ENCODE peak calls at places on chromosomes 3 and 15, in eight cellular contexts. One of them, this sample, is unnamed.
A peak's percentile ranks its signal among the peaks of the same experiment; 100 is the strongest.

GRCh38 chr15:99384992-99385669 is 133.8 kb downstream of the LRRC28 start:
- DNase-seq in neuronal stem cell: no peak
- DNase-seq in stomach: no peak
- DNase-seq in tibial artery: no peak
- DNase-seq in mesendoderm: peak; percentile 16
- DNase-seq in H9: no peak
- DNase-seq in CD4-positive, CD25-positive, alpha-beta regulatory T cell: no peak
- DNase-seq in ascending aorta: no peak
- DNase-seq in this sample: no peak

GRCh38 chr3:12138044-12138443 is 20.7 kb downstream of the TIMP4 start:
- DNase-seq in neuronal stem cell: peak; percentile 18
- DNase-seq in stomach: peak; percentile 33
- DNase-seq in tibial artery: no peak
- DNase-seq in mesendoderm: peak; percentile 41
- DNase-seq in H9: peak; percentile 44
- DNase-seq in CD4-positive, CD25-positive, alpha-beta regulatory T cell: peak; percentile 16
- DNase-seq in ascending aorta: no peak
- DNase-seq in this sample: no peak

GRCh38 chr3:133441867-133442270 is 42.0 kb downstream of the BFSP2 start:
- DNase-seq in neuronal stem cell: no peak
- DNase-seq in stomach: no peak
- DNase-seq in tibial artery: no peak
- DNase-seq in mesendoderm: no peak
- DNase-seq in H9: no peak
- DNase-seq in CD4-positive, CD25-positive, alpha-beta regulatory T cell: peak; percentile 81
- DNase-seq in ascending aorta: no peak
- DNase-seq in this sample: no peak

GRCh38 chr15:61748529-61748928 is 311.7 kb downstream of the VPS13C start:
- DNase-seq in neuronal stem cell: no peak
- DNase-seq in stomach: no peak
- DNase-seq in tibial artery: no peak
- DNase-seq in mesendoderm: no peak
- DNase-seq in H9: no peak
- DNase-seq in CD4-positive, CD25-positive, alpha-beta regulatory T cell: no peak
- DNase-seq in ascending aorta: no peak
- DNase-seq in this sample: no peak

GRCh38 chr3:61896251-61896650 is 334.9 kb downstream of the PTPRG start:
- DNase-seq in neuronal stem cell: no peak
- DNase-seq in stomach: no peak
- DNase-seq in tibial artery: no peak
- DNase-seq in mesendoderm: no peak
- DNase-seq in H9: no peak
- DNase-seq in CD4-positive, CD25-positive, alpha-beta regulatory T cell: no peak
- DNase-seq in ascending aorta: no peak
- DNase-seq in this sample: no peak

GRCh38 chr3:127759826-127760225 is 62.5 kb downstream of the MGLL start:
- DNase-seq in neuronal stem cell: no peak
- DNase-seq in stomach: no peak
- DNase-seq in tibial artery: no peak
- DNase-seq in mesendoderm: no peak
- DNase-seq in H9: no peak
- DNase-seq in CD4-positive, CD25-positive, alpha-beta regulatory T cell: no peak
- DNase-seq in ascending aorta: no peak
- DNase-seq in this sample: no peak

GRCh38 chr15:33516563-33516962 is 205.8 kb downstream of the RYR3 start:
- DNase-seq in neuronal stem cell: no peak
- DNase-seq in stomach: no peak
- DNase-seq in tibial artery: no peak
- DNase-seq in mesendoderm: no peak
- DNase-seq in H9: no peak
- DNase-seq in CD4-positive, CD25-positive, alpha-beta regulatory T cell: no peak
- DNase-seq in ascending aorta: no peak
- DNase-seq in this sample: no peak

GRCh38 chr3:125039041-125039896 is 16.5 kb downstream of the HEG1 start:
- DNase-seq in neuronal stem cell: peak; percentile 79
- DNase-seq in stomach: no peak
- DNase-seq in tibial artery: no peak
- DNase-seq in mesendoderm: peak; percentile 84
- DNase-seq in H9: no peak
- DNase-seq in CD4-positive, CD25-positive, alpha-beta regulatory T cell: no peak
- DNase-seq in ascending aorta: no peak
- DNase-seq in this sample: peak; percentile 58

GRCh38 chr3:149472393-149472792 is 2.1 kb upstream of the TM4SF4 start:
- DNase-seq in neuronal stem cell: no peak
- DNase-seq in stomach: no peak
- DNase-seq in tibial artery: no peak
- DNase-seq in mesendoderm: no peak
- DNase-seq in H9: no peak
- DNase-seq in CD4-positive, CD25-positive, alpha-beta regulatory T cell: no peak
- DNase-seq in ascending aorta: no peak
- DNase-seq in this sample: no peak

GRCh38 chr15:41507820-41508290 is 5.8 kb downstream of the LTK start:
- DNase-seq in neuronal stem cell: no peak
- DNase-seq in stomach: peak; percentile 94
- DNase-seq in tibial artery: no peak
- DNase-seq in mesendoderm: no peak
- DNase-seq in H9: no peak
- DNase-seq in CD4-positive, CD25-positive, alpha-beta regulatory T cell: no peak
- DNase-seq in ascending aorta: no peak
- DNase-seq in this sample: no peak

GRCh38 chr3:16616083-16616482 is 10.9 kb upstream of the DAZL start:
- DNase-seq in neuronal stem cell: no peak
- DNase-seq in stomach: no peak
- DNase-seq in tibial artery: no peak
- DNase-seq in mesendoderm: no peak
- DNase-seq in H9: no peak
- DNase-seq in CD4-positive, CD25-positive, alpha-beta regulatory T cell: no peak
- DNase-seq in ascending aorta: no peak
- DNase-seq in this sample: no peak

GRCh38 chr3:11185564-11186317 is 31.4 kb downstream of the HRH1 start:
- DNase-seq in neuronal stem cell: no peak
- DNase-seq in stomach: peak; percentile 75
- DNase-seq in tibial artery: peak; percentile 90
- DNase-seq in mesendoderm: no peak
- DNase-seq in H9: no peak
- DNase-seq in CD4-positive, CD25-positive, alpha-beta regulatory T cell: no peak
- DNase-seq in ascending aorta: peak; percentile 48
- DNase-seq in this sample: peak; percentile 41

GRCh38 chr3:21705769-21706168 is 45.2 kb downstream of the ZNF385D start:
- DNase-seq in neuronal stem cell: no peak
- DNase-seq in stomach: peak; percentile 42
- DNase-seq in tibial artery: peak; percentile 92
- DNase-seq in mesendoderm: peak; percentile 8
- DNase-seq in H9: no peak
- DNase-seq in CD4-positive, CD25-positive, alpha-beta regulatory T cell: no peak
- DNase-seq in ascending aorta: peak; percentile 69
- DNase-seq in this sample: no peak

GRCh38 chr15:63896336-63897115 is 62.8 kb upstream of the HERC1 start:
- DNase-seq in neuronal stem cell: no peak
- DNase-seq in stomach: no peak
- DNase-seq in tibial artery: peak; percentile 65
- DNase-seq in mesendoderm: peak; percentile 60
- DNase-seq in H9: no peak
- DNase-seq in CD4-positive, CD25-positive, alpha-beta regulatory T cell: peak; percentile 11
- DNase-seq in ascending aorta: no peak
- DNase-seq in this sample: no peak

GRCh38 chr3:32236377-32236776 is 2.1 kb upstream of the CMTM8 start:
- DNase-seq in neuronal stem cell: no peak
- DNase-seq in stomach: no peak
- DNase-seq in tibial artery: no peak
- DNase-seq in mesendoderm: no peak
- DNase-seq in H9: no peak
- DNase-seq in CD4-positive, CD25-positive, alpha-beta regulatory T cell: no peak
- DNase-seq in ascending aorta: no peak
- DNase-seq in this sample: no peak

GRCh38 chr3:60316121-60316783 is 935.0 kb downstream of the FHIT start:
- DNase-seq in neuronal stem cell: no peak
- DNase-seq in stomach: no peak
- DNase-seq in tibial artery: no peak
- DNase-seq in mesendoderm: no peak
- DNase-seq in H9: no peak
- DNase-seq in CD4-positive, CD25-positive, alpha-beta regulatory T cell: no peak
- DNase-seq in ascending aorta: no peak
- DNase-seq in this sample: no peak

GRCh38 chr3:43893721-43894120 is 203.0 kb downstream of the ABHD5 start:
- DNase-seq in neuronal stem cell: no peak
- DNase-seq in stomach: no peak
- DNase-seq in tibial artery: no peak
- DNase-seq in mesendoderm: no peak
- DNase-seq in H9: no peak
- DNase-seq in CD4-positive, CD25-positive, alpha-beta regulatory T cell: no peak
- DNase-seq in ascending aorta: no peak
- DNase-seq in this sample: no peak

GRCh38 chr3:113552851-113553250 is 20.5 kb downstream of the SIDT1 start:
- DNase-seq in neuronal stem cell: no peak
- DNase-seq in stomach: no peak
- DNase-seq in tibial artery: no peak
- DNase-seq in mesendoderm: peak; percentile 16
- DNase-seq in H9: no peak
- DNase-seq in CD4-positive, CD25-positive, alpha-beta regulatory T cell: peak; percentile 43
- DNase-seq in ascending aorta: no peak
- DNase-seq in this sample: no peak

GRCh38 chr3:126960604-126960995 is 22.3 kb upstream of the PLXNA1 start:
- DNase-seq in neuronal stem cell: no peak
- DNase-seq in stomach: no peak
- DNase-seq in tibial artery: peak; percentile 61
- DNase-seq in mesendoderm: no peak
- DNase-seq in H9: no peak
- DNase-seq in CD4-positive, CD25-positive, alpha-beta regulatory T cell: no peak
- DNase-seq in ascending aorta: no peak
- DNase-seq in this sample: no peak

GRCh38 chr3:173770796-173771573 is 373.4 kb downstream of the NLGN1 start:
- DNase-seq in neuronal stem cell: peak; percentile 21
- DNase-seq in stomach: no peak
- DNase-seq in tibial artery: no peak
- DNase-seq in mesendoderm: no peak
- DNase-seq in H9: no peak
- DNase-seq in CD4-positive, CD25-positive, alpha-beta regulatory T cell: no peak
- DNase-seq in ascending aorta: no peak
- DNase-seq in this sample: no peak

GRCh38 chr3:18124501-18124900 is 300.6 kb downstream of the SATB1 start:
- DNase-seq in neuronal stem cell: no peak
- DNase-seq in stomach: no peak
- DNase-seq in tibial artery: no peak
- DNase-seq in mesendoderm: no peak
- DNase-seq in H9: no peak
- DNase-seq in CD4-positive, CD25-positive, alpha-beta regulatory T cell: no peak
- DNase-seq in ascending aorta: no peak
- DNase-seq in this sample: peak; percentile 12

GRCh38 chr15:77026501-77027110 is 31.7 kb downstream of the PSTPIP1 start:
- DNase-seq in neuronal stem cell: no peak
- DNase-seq in stomach: no peak
- DNase-seq in tibial artery: peak; percentile 63
- DNase-seq in mesendoderm: no peak
- DNase-seq in H9: peak; percentile 25
- DNase-seq in CD4-positive, CD25-positive, alpha-beta regulatory T cell: no peak
- DNase-seq in ascending aorta: no peak
- DNase-seq in this sample: no peak

GRCh38 chr15:77027111-77027696 is 32.3 kb downstream of the PSTPIP1 start:
- DNase-seq in neuronal stem cell: no peak
- DNase-seq in stomach: no peak
- DNase-seq in tibial artery: peak; percentile 44
- DNase-seq in mesendoderm: no peak
- DNase-seq in H9: no peak
- DNase-seq in CD4-positive, CD25-positive, alpha-beta regulatory T cell: no peak
- DNase-seq in ascending aorta: no peak
- DNase-seq in this sample: no peak

GRCh38 chr15:77028451-77029165 is 33.7 kb downstream of the PSTPIP1 start:
- DNase-seq in neuronal stem cell: no peak
- DNase-seq in stomach: peak; percentile 19
- DNase-seq in tibial artery: peak; percentile 58
- DNase-seq in mesendoderm: no peak
- DNase-seq in H9: no peak
- DNase-seq in CD4-positive, CD25-positive, alpha-beta regulatory T cell: no peak
- DNase-seq in ascending aorta: no peak
- DNase-seq in this sample: no peak

GRCh38 chr15:77029166-77030041 is 34.5 kb downstream of the PSTPIP1 start:
- DNase-seq in neuronal stem cell: no peak
- DNase-seq in stomach: peak; percentile 25
- DNase-seq in tibial artery: peak; percentile 61
- DNase-seq in mesendoderm: no peak
- DNase-seq in H9: peak; percentile 22
- DNase-seq in CD4-positive, CD25-positive, alpha-beta regulatory T cell: no peak
- DNase-seq in ascending aorta: peak; percentile 1
- DNase-seq in this sample: no peak

GRCh38 chr15:77027697-77028450 is 32.9 kb downstream of the PSTPIP1 start:
- DNase-seq in neuronal stem cell: peak; percentile 40
- DNase-seq in stomach: no peak
- DNase-seq in tibial artery: peak; percentile 60
- DNase-seq in mesendoderm: peak; percentile 43
- DNase-seq in H9: peak; percentile 75
- DNase-seq in CD4-positive, CD25-positive, alpha-beta regulatory T cell: no peak
- DNase-seq in ascending aorta: no peak
- DNase-seq in this sample: peak; percentile 36
- H3K27ac ChIP-seq in neuronal stem cell: no peak overlapping the region
- H3K27ac ChIP-seq in stomach: no peak overlapping the region
- H3K27ac ChIP-seq in tibial artery: no peak overlapping the region
- H3K27ac ChIP-seq in mesendoderm: no peak overlapping the region
- H3K27ac ChIP-seq in H9: no peak overlapping the region
- H3K27ac ChIP-seq in CD4-positive, CD25-positive, alpha-beta regulatory T cell: no peak overlapping the region
- H3K27ac ChIP-seq in ascending aorta: no peak overlapping the region
- H3K27ac ChIP-seq in this sample: no peak overlapping the region

GRCh38 chr3:107432013-107432515 is 54.8 kb downstream of the CCDC54 start:
- DNase-seq in neuronal stem cell: no peak
- DNase-seq in stomach: no peak
- DNase-seq in tibial artery: no peak
- DNase-seq in mesendoderm: peak; percentile 85
- DNase-seq in H9: peak; percentile 25
- DNase-seq in CD4-positive, CD25-positive, alpha-beta regulatory T cell: no peak
- DNase-seq in ascending aorta: no peak
- DNase-seq in this sample: no peak
- H3K4me1 ChIP-seq in neuronal stem cell: no peaks in the 10 kb centered on the region
- H3K4me1 ChIP-seq in stomach: peaks cover 24% of the 10 kb centered on the region
- H3K4me1 ChIP-seq in tibial artery: peaks cover 5% of the 10 kb centered on the region
- H3K4me1 ChIP-seq in mesendoderm: no peaks in the 10 kb centered on the region
- H3K4me1 ChIP-seq in H9: no peaks in the 10 kb centered on the region
- H3K4me1 ChIP-seq in CD4-positive, CD25-positive, alpha-beta regulatory T cell: peaks cover 23% of the 10 kb centered on the region
- H3K4me1 ChIP-seq in ascending aorta: peaks cover 9% of the 10 kb centered on the region
- H3K4me1 ChIP-seq in this sample: peaks cover 17% of the 10 kb centered on the region

GRCh38 chr15:85318048-85318731 is 62.2 kb upstream of the AKAP13 start:
- DNase-seq in neuronal stem cell: no peak
- DNase-seq in stomach: peak; percentile 38
- DNase-seq in tibial artery: no peak
- DNase-seq in mesendoderm: no peak
- DNase-seq in H9: no peak
- DNase-seq in CD4-positive, CD25-positive, alpha-beta regulatory T cell: peak; percentile 88
- DNase-seq in ascending aorta: no peak
- DNase-seq in this sample: peak; percentile 53
- H3K27ac ChIP-seq in neuronal stem cell: no peak overlapping the region
- H3K27ac ChIP-seq in stomach: no peak overlapping the region
- H3K27ac ChIP-seq in tibial artery: no peak overlapping the region
- H3K27ac ChIP-seq in mesendoderm: no peak overlapping the region
- H3K27ac ChIP-seq in H9: no peak overlapping the region
- H3K27ac ChIP-seq in CD4-positive, CD25-positive, alpha-beta regulatory T cell: peak overlapping the region; percentile 77
- H3K27ac ChIP-seq in ascending aorta: no peak overlapping the region
- H3K27ac ChIP-seq in this sample: no peak overlapping the region

DNA sequence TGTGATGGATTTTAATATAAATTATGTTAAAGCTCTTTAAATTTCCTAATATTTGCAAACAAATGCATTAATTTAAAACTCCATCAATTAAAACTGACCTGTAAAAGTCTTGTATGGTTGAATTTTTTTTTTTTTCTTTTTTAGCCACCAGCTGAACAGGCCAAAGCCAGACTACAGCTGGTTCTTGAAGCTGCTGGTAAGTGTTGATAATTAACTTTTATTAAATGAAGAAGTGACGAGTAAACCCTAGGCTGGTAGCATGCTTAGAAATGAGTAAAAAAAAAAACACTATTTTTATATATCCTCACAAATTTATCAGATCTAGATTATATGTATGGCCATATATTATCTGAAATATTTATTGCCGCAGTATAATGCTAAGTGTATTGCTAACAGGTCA is 216.3 kb upstream of the MLF1 start:
- DNase-seq in neuronal stem cell: no peak
- DNase-seq in stomach: no peak
- DNase-seq in tibial artery: no peak
- DNase-seq in mesendoderm: no peak
- DNase-seq in H9: no peak
- DNase-seq in CD4-positive, CD25-positive, alpha-beta regulatory T cell: no peak
- DNase-seq in ascending aorta: no peak
- DNase-seq in this sample: no peak
- H3K4me1 ChIP-seq in neuronal stem cell: no peaks in the 10 kb centered on the region
- H3K4me1 ChIP-seq in stomach: no peaks in the 10 kb centered on the region
- H3K4me1 ChIP-seq in tibial artery: no peaks in the 10 kb centered on the region
- H3K4me1 ChIP-seq in mesendoderm: no peaks in the 10 kb centered on the region
- H3K4me1 ChIP-seq in H9: no peaks in the 10 kb centered on the region
- H3K4me1 ChIP-seq in CD4-positive, CD25-positive, alpha-beta regulatory T cell: no peaks in the 10 kb centered on the region
- H3K4me1 ChIP-seq in ascending aorta: no peaks in the 10 kb centered on the region
- H3K4me1 ChIP-seq in this sample: no peaks in the 10 kb centered on the region